ENCODE peak calls at places on chromosomes 1 and 21, in four cellular contexts. V, I, C and T are unnamed samples.

GRCh38 chr21:36839123-36839522 is 127.3 kb downstream of the HLCS start:
- DNase-seq in V (no peak), I (no peak), C (no peak), T (no peak)

GRCh38 chr1:55000110-55000815 is 1.5 kb downstream of the BSND start:
- DNase-seq in V (no peak), I (no peak), C (no peak), T (no peak)

GRCh38 chr1:185241127-185241526 is 75.9 kb downstream of the IVNS1ABP start:
- DNase-seq in V (no peak), I (peak), C (no peak), T (no peak)

GRCh38 chr1:11473635-11474034 is 5.3 kb upstream of the DISP3 start:
- DNase-seq in V (no peak), I (peak), C (no peak), T (no peak)

GRCh38 chr1:31356427-31356826 is 16.4 kb downstream of the FABP3 start:
- DNase-seq in V (no peak), I (no peak), C (no peak), T (no peak)

GRCh38 chr1:160664573-160665051 is 17.8 kb upstream of the SLAMF1 start:
- DNase-seq in V (peak), I (no peak), C (no peak), T (no peak)

GRCh38 chr1:193747579-193747978 is 561.2 kb upstream of the B3GALT2 start:
- DNase-seq in V (no peak), I (no peak), C (no peak), T (no peak)

GRCh38 chr1:154219511-154219910 is 1.2 kb upstream of the UBAP2L start:
- DNase-seq in V (no peak), I (no peak), C (no peak), T (no peak)

GRCh38 chr1:219518168-219518905 is 94.6 kb downstream of the ZC3H11B start:
- DNase-seq in V (no peak), I (no peak), C (peak), T (peak)

GRCh38 chr1:151992345-151993083 is 1.1 kb downstream of the S100A10 start:
- DNase-seq in V (no peak), I (peak), C (no peak), T (peak)

GRCh38 chr1:199305053-199305452 is 666.2 kb downstream of the PTPRC start:
- DNase-seq in V (no peak), I (no peak), C (no peak), T (no peak)

GRCh38 chr21:39362733-39363132 is 13.8 kb upstream of the HMGN1 start:
- DNase-seq in V (no peak), I (no peak), C (no peak), T (no peak)
- TF ChIP-seq CHD2 in V (no peak), I (no peak), C (no peak), T (no peak)

GRCh38 chr1:205052689-205053088 is 9.7 kb downstream of the CNTN2 start:
- DNase-seq in V (no peak), I (no peak), C (no peak), T (no peak)

GRCh38 chr1:205048382-205048781 is 5.4 kb downstream of the CNTN2 start:
- DNase-seq in V (no peak), I (no peak), C (no peak), T (no peak)

GRCh38 chr1:205046870-205047269 is 3.9 kb downstream of the CNTN2 start:
- DNase-seq in V (no peak), I (no peak), C (no peak), T (no peak)

GRCh38 chr1:205047764-205048231 is 4.8 kb downstream of the CNTN2 start:
- DNase-seq in V (no peak), I (no peak), C (no peak), T (no peak)

DNA sequence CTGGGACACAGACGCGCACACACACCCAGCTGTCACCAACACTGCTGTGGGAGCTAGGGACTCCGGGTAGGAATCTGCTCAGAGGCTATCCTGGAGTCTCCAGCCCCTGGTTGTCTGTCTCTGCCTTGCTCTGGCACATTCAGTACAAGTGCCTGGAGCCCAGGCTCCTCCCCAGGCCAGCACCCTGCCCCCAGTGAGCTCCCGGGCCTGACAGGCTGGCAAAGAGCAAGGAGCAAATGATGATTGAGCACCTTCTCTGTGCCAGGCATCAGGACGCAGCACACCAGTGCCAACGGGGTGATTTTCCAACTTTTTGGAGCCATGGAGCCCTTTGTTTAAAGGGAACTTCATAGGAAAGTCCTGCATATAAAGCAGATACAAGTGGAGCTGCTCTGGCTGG is 6.5 kb downstream of the CNTN2 start:
- DNase-seq in V (no peak), I (no peak), C (peak), T (no peak)
- TF ChIP-seq RCOR1 in V (no peak), I (no peak), C (no peak), T (no peak)

DNA sequence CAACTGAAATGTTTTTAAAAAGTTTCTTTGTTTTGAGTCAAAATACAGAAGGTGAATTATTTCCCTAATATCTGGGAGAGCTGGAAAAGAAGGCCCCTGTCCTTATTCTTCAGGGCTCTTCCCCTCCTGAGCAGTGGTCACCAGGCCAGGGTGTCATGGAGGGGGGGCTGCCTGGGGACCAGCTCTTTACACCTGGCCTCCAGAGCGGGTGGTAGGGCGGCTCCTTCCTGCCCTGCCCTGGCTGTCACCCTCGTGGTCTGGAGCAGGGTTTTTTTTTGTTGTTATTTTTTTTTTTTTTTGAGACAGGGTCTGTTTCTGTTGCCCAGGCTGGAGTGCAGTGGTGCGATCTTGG is 6.6 kb downstream of the SKI start:
- DNase-seq in V (no peak), I (no peak), C (no peak), T (no peak)
- TF ChIP-seq CHD2 in V (no peak), I (no peak), C (no peak), T (no peak)

GRCh38 chr1:24683713-24684162 is 40.6 kb downstream of the SRRM1 start:
- DNase-seq in V (no peak), I (peak), C (no peak), T (peak)
- TF ChIP-seq RCOR1 in V (no peak), I (no peak), C (no peak), T (no peak)

GRCh38 chr1:147246910-147247655 is 4.6 kb downstream of the CHD1L start:
- DNase-seq in V (no peak), I (peak), C (no peak), T (no peak)
- TF ChIP-seq CHD2 in V (no peak), I (no peak), C (no peak), T (no peak)

GRCh38 chr1:92194516-92194915 is 23.2 kb upstream of the C1orf146 start:
- DNase-seq in V (no peak), I (no peak), C (no peak), T (no peak)

GRCh38 chr1:92188436-92189255 is 29.1 kb upstream of the C1orf146 start:
- DNase-seq in V (no peak), I (no peak), C (no peak), T (no peak)

GRCh38 chr1:92191726-92192125 is 26.0 kb upstream of the C1orf146 start:
- DNase-seq in V (no peak), I (no peak), C (no peak), T (no peak)

GRCh38 chr1:92192246-92192645 is 25.5 kb upstream of the C1orf146 start:
- DNase-seq in V (no peak), I (no peak), C (no peak), T (no peak)
- TF ChIP-seq RCOR1 in V (no peak), I (no peak), C (no peak), T (no peak)

DNA sequence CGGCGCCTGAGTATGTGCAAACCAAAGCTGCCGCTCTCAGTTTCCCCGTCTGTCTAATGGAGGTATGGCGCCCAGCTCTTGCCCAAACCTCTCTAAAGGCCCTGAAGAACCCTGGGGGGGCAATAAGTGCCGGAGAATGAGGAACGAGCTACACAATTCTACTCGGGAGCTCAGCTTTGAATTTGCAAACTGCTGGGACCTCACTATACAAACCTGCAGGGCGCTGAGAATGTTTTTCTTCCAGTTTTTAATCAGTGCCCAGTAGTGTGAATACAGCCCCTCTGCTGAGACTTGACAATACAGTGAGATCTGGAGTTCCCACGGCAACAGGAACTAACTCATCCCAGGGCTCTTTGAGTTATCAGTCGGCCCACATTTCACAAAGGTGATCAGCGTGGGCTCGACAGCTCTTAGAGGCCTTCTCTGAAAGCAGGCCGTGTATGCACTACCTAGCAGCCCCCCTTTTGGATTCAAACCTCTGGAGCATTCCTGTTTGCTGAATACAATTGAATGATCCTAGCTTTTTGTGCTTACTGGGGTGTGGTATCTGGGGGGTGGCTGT is 41.7 kb downstream of the TMEM53 start:
- DNase-seq in V (no peak), I (peak), C (peak), T (no peak)
- TF ChIP-seq CHD2 in V (no peak), I (peak), C (no peak), T (no peak)